ENCODE peak calls at places on chromosomes 12 and 14, in five cellular contexts. B, Z, E, K and D are unnamed samples.

GRCh38 chr14:21796912-21797311 is 123.3 kb upstream of the OR4E1 start:
- DNase-seq in B (no peak), Z (no peak), E (no peak), K (no peak), D (no peak)

GRCh38 chr12:107130830-107131760 is 37.7 kb upstream of the CRY1 start:
- DNase-seq in B (no peak), Z (no peak), E (no peak), K (no peak), D (no peak)

GRCh38 chr12:117228239-117228638 is 38.0 kb upstream of the FBXO21 start:
- DNase-seq in B (no peak), Z (no peak), E (no peak), K (no peak), D (no peak)

GRCh38 chr14:51160871-51161270 is 66.0 kb upstream of the TRIM9 start:
- DNase-seq in B (no peak), Z (no peak), E (no peak), K (no peak), D (no peak)

GRCh38 chr12:96457191-96457930 is 32.0 kb upstream of the CFAP54 start:
- DNase-seq in B (no peak), Z (no peak), E (no peak), K (no peak), D (no peak)

GRCh38 chr12:75444444-75445136 is 36.0 kb upstream of the GLIPR1 start:
- DNase-seq in B (no peak), Z (no peak), E (no peak), K (no peak), D (no peak)

GRCh38 chr14:71143391-71144290 is 236.4 kb downstream of the PCNX1 start:
- DNase-seq in B (no peak), Z (no peak), E (peak), K (peak), D (no peak)

GRCh38 chr14:22813145-22813544 is 2.1 kb downstream of the SLC7A7 start:
- DNase-seq in B (no peak), Z (no peak), E (no peak), K (no peak), D (no peak)

GRCh38 chr12:95641299-95641947 is 90.1 kb upstream of the USP44 start:
- DNase-seq in B (no peak), Z (no peak), E (no peak), K (no peak), D (no peak)